ENCODE peak calls at places on chromosome 20, in seven cellular contexts. One of them, this sample, is unnamed.

GRCh38 chr20:14580426-14581074 is 243.1 kb upstream of the FLRT3 start:
- DNase-seq in D341Med: no peak
- DNase-seq in dermis blood vessel endothelial cell: no peak
- DNase-seq in T1000: no peak
- DNase-seq in anterior cingulate cortex: no peak
- DNase-seq in stimulated activated CD4-positive, alpha-beta T cell treated with anti-CD3 and anti-CD28 coated beads, TNF-alpha, amount 100 ng/mL, for 48 hours: no peak
- DNase-seq in NCI-H1092 treated with DMSO at 0.1 percent for 48 hours: peak
- DNase-seq in this sample: no peak

GRCh38 chr20:38915355-38915754 is 10.9 kb upstream of the FAM83D start:
- DNase-seq in D341Med: no peak
- DNase-seq in dermis blood vessel endothelial cell: no peak
- DNase-seq in T1000: no peak
- DNase-seq in anterior cingulate cortex: no peak
- DNase-seq in stimulated activated CD4-positive, alpha-beta T cell treated with anti-CD3 and anti-CD28 coated beads, TNF-alpha, amount 100 ng/mL, for 48 hours: no peak
- DNase-seq in NCI-H1092 treated with DMSO at 0.1 percent for 48 hours: no peak
- DNase-seq in this sample: no peak

GRCh38 chr20:6051505-6051904 is 2.4 kb downstream of the LRRN4 start:
- DNase-seq in D341Med: no peak
- DNase-seq in dermis blood vessel endothelial cell: peak
- DNase-seq in T1000: no peak
- DNase-seq in anterior cingulate cortex: no peak
- DNase-seq in stimulated activated CD4-positive, alpha-beta T cell treated with anti-CD3 and anti-CD28 coated beads, TNF-alpha, amount 100 ng/mL, for 48 hours: no peak
- DNase-seq in NCI-H1092 treated with DMSO at 0.1 percent for 48 hours: no peak
- DNase-seq in this sample: no peak

GRCh38 chr20:417801-418342 is 9.8 kb downstream of the RBCK1 start:
- DNase-seq in D341Med: no peak
- DNase-seq in dermis blood vessel endothelial cell: no peak
- DNase-seq in T1000: no peak
- DNase-seq in anterior cingulate cortex: no peak
- DNase-seq in stimulated activated CD4-positive, alpha-beta T cell treated with anti-CD3 and anti-CD28 coated beads, TNF-alpha, amount 100 ng/mL, for 48 hours: no peak
- DNase-seq in NCI-H1092 treated with DMSO at 0.1 percent for 48 hours: no peak
- DNase-seq in this sample: no peak

GRCh38 chr20:9323622-9324021 is 190.8 kb upstream of the LAMP5 start:
- DNase-seq in D341Med: no peak
- DNase-seq in dermis blood vessel endothelial cell: peak
- DNase-seq in T1000: no peak
- DNase-seq in anterior cingulate cortex: no peak
- DNase-seq in stimulated activated CD4-positive, alpha-beta T cell treated with anti-CD3 and anti-CD28 coated beads, TNF-alpha, amount 100 ng/mL, for 48 hours: no peak
- DNase-seq in NCI-H1092 treated with DMSO at 0.1 percent for 48 hours: no peak
- DNase-seq in this sample: no peak

GRCh38 chr20:43736588-43737091 is 9.8 kb upstream of the GTSF1L start:
- DNase-seq in D341Med: no peak
- DNase-seq in dermis blood vessel endothelial cell: no peak
- DNase-seq in T1000: no peak
- DNase-seq in anterior cingulate cortex: no peak
- DNase-seq in stimulated activated CD4-positive, alpha-beta T cell treated with anti-CD3 and anti-CD28 coated beads, TNF-alpha, amount 100 ng/mL, for 48 hours: no peak
- DNase-seq in NCI-H1092 treated with DMSO at 0.1 percent for 48 hours: no peak
- DNase-seq in this sample: no peak

GRCh38 chr20:23130622-23130916 is 44.4 kb upstream of the CD93 start:
- DNase-seq in D341Med: no peak
- DNase-seq in dermis blood vessel endothelial cell: no peak
- DNase-seq in T1000: no peak
- DNase-seq in anterior cingulate cortex: no peak
- DNase-seq in stimulated activated CD4-positive, alpha-beta T cell treated with anti-CD3 and anti-CD28 coated beads, TNF-alpha, amount 100 ng/mL, for 48 hours: no peak
- DNase-seq in NCI-H1092 treated with DMSO at 0.1 percent for 48 hours: no peak
- DNase-seq in this sample: no peak

GRCh38 chr20:36355469-36356171 is 49.5 kb downstream of the DLGAP4 start:
- DNase-seq in D341Med: no peak
- DNase-seq in dermis blood vessel endothelial cell: no peak
- DNase-seq in T1000: no peak
- DNase-seq in anterior cingulate cortex: no peak
- DNase-seq in stimulated activated CD4-positive, alpha-beta T cell treated with anti-CD3 and anti-CD28 coated beads, TNF-alpha, amount 100 ng/mL, for 48 hours: no peak
- DNase-seq in NCI-H1092 treated with DMSO at 0.1 percent for 48 hours: no peak
- DNase-seq in this sample: no peak

GRCh38 chr20:25047766-25048165 is 10.2 kb downstream of the ACSS1 start:
- DNase-seq in D341Med: no peak
- DNase-seq in dermis blood vessel endothelial cell: no peak
- DNase-seq in T1000: no peak
- DNase-seq in anterior cingulate cortex: no peak
- DNase-seq in stimulated activated CD4-positive, alpha-beta T cell treated with anti-CD3 and anti-CD28 coated beads, TNF-alpha, amount 100 ng/mL, for 48 hours: no peak
- DNase-seq in NCI-H1092 treated with DMSO at 0.1 percent for 48 hours: no peak
- DNase-seq in this sample: no peak

GRCh38 chr20:33460711-33461110 is 17.1 kb upstream of the SNTA1 start:
- DNase-seq in D341Med: no peak
- DNase-seq in dermis blood vessel endothelial cell: no peak
- DNase-seq in T1000: no peak
- DNase-seq in anterior cingulate cortex: no peak
- DNase-seq in stimulated activated CD4-positive, alpha-beta T cell treated with anti-CD3 and anti-CD28 coated beads, TNF-alpha, amount 100 ng/mL, for 48 hours: no peak
- DNase-seq in NCI-H1092 treated with DMSO at 0.1 percent for 48 hours: no peak
- DNase-seq in this sample: no peak

GRCh38 chr20:10715035-10715434 is 41.2 kb upstream of the JAG1 start:
- DNase-seq in D341Med: no peak
- DNase-seq in dermis blood vessel endothelial cell: peak
- DNase-seq in T1000: peak
- DNase-seq in anterior cingulate cortex: no peak
- DNase-seq in stimulated activated CD4-positive, alpha-beta T cell treated with anti-CD3 and anti-CD28 coated beads, TNF-alpha, amount 100 ng/mL, for 48 hours: no peak
- DNase-seq in NCI-H1092 treated with DMSO at 0.1 percent for 48 hours: no peak
- DNase-seq in this sample: no peak

GRCh38 chr20:1830240-1830639 is 65.0 kb upstream of the SIRPA start:
- DNase-seq in D341Med: no peak
- DNase-seq in dermis blood vessel endothelial cell: peak
- DNase-seq in T1000: peak
- DNase-seq in anterior cingulate cortex: peak
- DNase-seq in stimulated activated CD4-positive, alpha-beta T cell treated with anti-CD3 and anti-CD28 coated beads, TNF-alpha, amount 100 ng/mL, for 48 hours: no peak
- DNase-seq in NCI-H1092 treated with DMSO at 0.1 percent for 48 hours: no peak
- DNase-seq in this sample: no peak

GRCh38 chr20:44967207-44967807 is 995 bp downstream of the STK4 start:
- DNase-seq in D341Med: no peak
- DNase-seq in dermis blood vessel endothelial cell: peak
- DNase-seq in T1000: no peak
- DNase-seq in anterior cingulate cortex: no peak
- DNase-seq in stimulated activated CD4-positive, alpha-beta T cell treated with anti-CD3 and anti-CD28 coated beads, TNF-alpha, amount 100 ng/mL, for 48 hours: no peak
- DNase-seq in NCI-H1092 treated with DMSO at 0.1 percent for 48 hours: no peak
- DNase-seq in this sample: no peak

GRCh38 chr20:17611540-17612286 is 41.8 kb downstream of the DSTN start:
- DNase-seq in D341Med: no peak
- DNase-seq in dermis blood vessel endothelial cell: peak
- DNase-seq in T1000: no peak
- DNase-seq in anterior cingulate cortex: no peak
- DNase-seq in stimulated activated CD4-positive, alpha-beta T cell treated with anti-CD3 and anti-CD28 coated beads, TNF-alpha, amount 100 ng/mL, for 48 hours: no peak
- DNase-seq in NCI-H1092 treated with DMSO at 0.1 percent for 48 hours: no peak
- DNase-seq in this sample: no peak

GRCh38 chr20:41635158-41635557 is 17.0 kb upstream of the CHD6 start:
- DNase-seq in D341Med: no peak
- DNase-seq in dermis blood vessel endothelial cell: no peak
- DNase-seq in T1000: no peak
- DNase-seq in anterior cingulate cortex: no peak
- DNase-seq in stimulated activated CD4-positive, alpha-beta T cell treated with anti-CD3 and anti-CD28 coated beads, TNF-alpha, amount 100 ng/mL, for 48 hours: no peak
- DNase-seq in NCI-H1092 treated with DMSO at 0.1 percent for 48 hours: no peak
- DNase-seq in this sample: no peak

GRCh38 chr20:62696431-62696957 is 12.1 kb upstream of the NTSR1 start:
- DNase-seq in D341Med: no peak
- DNase-seq in dermis blood vessel endothelial cell: no peak
- DNase-seq in T1000: no peak
- DNase-seq in anterior cingulate cortex: no peak
- DNase-seq in stimulated activated CD4-positive, alpha-beta T cell treated with anti-CD3 and anti-CD28 coated beads, TNF-alpha, amount 100 ng/mL, for 48 hours: no peak
- DNase-seq in NCI-H1092 treated with DMSO at 0.1 percent for 48 hours: no peak
- DNase-seq in this sample: no peak

GRCh38 chr20:64077094-64077493 is 2.2 kb downstream of the RGS19 start:
- DNase-seq in D341Med: no peak
- DNase-seq in dermis blood vessel endothelial cell: no peak
- DNase-seq in T1000: no peak
- DNase-seq in anterior cingulate cortex: peak
- DNase-seq in stimulated activated CD4-positive, alpha-beta T cell treated with anti-CD3 and anti-CD28 coated beads, TNF-alpha, amount 100 ng/mL, for 48 hours: no peak
- DNase-seq in NCI-H1092 treated with DMSO at 0.1 percent for 48 hours: no peak
- DNase-seq in this sample: peak

GRCh38 chr20:32564921-32565734 is 20.0 kb downstream of the NOL4L start:
- DNase-seq in D341Med: no peak
- DNase-seq in dermis blood vessel endothelial cell: peak
- DNase-seq in T1000: no peak
- DNase-seq in anterior cingulate cortex: peak
- DNase-seq in stimulated activated CD4-positive, alpha-beta T cell treated with anti-CD3 and anti-CD28 coated beads, TNF-alpha, amount 100 ng/mL, for 48 hours: no peak
- DNase-seq in NCI-H1092 treated with DMSO at 0.1 percent for 48 hours: no peak
- DNase-seq in this sample: no peak

GRCh38 chr20:22824077-22824476 is 211.0 kb upstream of the SSTR4 start:
- DNase-seq in D341Med: no peak
- DNase-seq in dermis blood vessel endothelial cell: no peak
- DNase-seq in T1000: no peak
- DNase-seq in anterior cingulate cortex: no peak
- DNase-seq in stimulated activated CD4-positive, alpha-beta T cell treated with anti-CD3 and anti-CD28 coated beads, TNF-alpha, amount 100 ng/mL, for 48 hours: no peak
- DNase-seq in NCI-H1092 treated with DMSO at 0.1 percent for 48 hours: no peak
- DNase-seq in this sample: no peak

GRCh38 chr20:34938466-34939163 is 17.0 kb downstream of the GSS start:
- DNase-seq in D341Med: peak
- DNase-seq in dermis blood vessel endothelial cell: peak
- DNase-seq in T1000: no peak
- DNase-seq in anterior cingulate cortex: peak
- DNase-seq in stimulated activated CD4-positive, alpha-beta T cell treated with anti-CD3 and anti-CD28 coated beads, TNF-alpha, amount 100 ng/mL, for 48 hours: no peak
- DNase-seq in NCI-H1092 treated with DMSO at 0.1 percent for 48 hours: no peak
- DNase-seq in this sample: peak

GRCh38 chr20:32010666-32011065 is 428 bp downstream of the CCM2L start:
- DNase-seq in D341Med: no peak
- DNase-seq in dermis blood vessel endothelial cell: peak
- DNase-seq in T1000: no peak
- DNase-seq in anterior cingulate cortex: no peak
- DNase-seq in stimulated activated CD4-positive, alpha-beta T cell treated with anti-CD3 and anti-CD28 coated beads, TNF-alpha, amount 100 ng/mL, for 48 hours: no peak
- DNase-seq in NCI-H1092 treated with DMSO at 0.1 percent for 48 hours: no peak
- DNase-seq in this sample: no peak

GRCh38 chr20:17558154-17558940 is 11.5 kb upstream of the DSTN start:
- DNase-seq in D341Med: no peak
- DNase-seq in dermis blood vessel endothelial cell: peak
- DNase-seq in T1000: peak
- DNase-seq in anterior cingulate cortex: no peak
- DNase-seq in stimulated activated CD4-positive, alpha-beta T cell treated with anti-CD3 and anti-CD28 coated beads, TNF-alpha, amount 100 ng/mL, for 48 hours: no peak
- DNase-seq in NCI-H1092 treated with DMSO at 0.1 percent for 48 hours: no peak
- DNase-seq in this sample: no peak

GRCh38 chr20:55269913-55270312 is 735.4 kb downstream of the CBLN4 start:
- DNase-seq in D341Med: no peak
- DNase-seq in dermis blood vessel endothelial cell: no peak
- DNase-seq in T1000: peak
- DNase-seq in anterior cingulate cortex: no peak
- DNase-seq in stimulated activated CD4-positive, alpha-beta T cell treated with anti-CD3 and anti-CD28 coated beads, TNF-alpha, amount 100 ng/mL, for 48 hours: no peak
- DNase-seq in NCI-H1092 treated with DMSO at 0.1 percent for 48 hours: no peak
- DNase-seq in this sample: no peak

GRCh38 chr20:25525857-25526256 is 59.5 kb downstream of the NINL start:
- DNase-seq in D341Med: no peak
- DNase-seq in dermis blood vessel endothelial cell: no peak
- DNase-seq in T1000: peak
- DNase-seq in anterior cingulate cortex: no peak
- DNase-seq in stimulated activated CD4-positive, alpha-beta T cell treated with anti-CD3 and anti-CD28 coated beads, TNF-alpha, amount 100 ng/mL, for 48 hours: no peak
- DNase-seq in NCI-H1092 treated with DMSO at 0.1 percent for 48 hours: no peak
- DNase-seq in this sample: no peak

GRCh38 chr20:38110525-38111178 is 54.4 kb downstream of the TGM2 start:
- DNase-seq in D341Med: no peak
- DNase-seq in dermis blood vessel endothelial cell: no peak
- DNase-seq in T1000: no peak
- DNase-seq in anterior cingulate cortex: no peak
- DNase-seq in stimulated activated CD4-positive, alpha-beta T cell treated with anti-CD3 and anti-CD28 coated beads, TNF-alpha, amount 100 ng/mL, for 48 hours: no peak
- DNase-seq in NCI-H1092 treated with DMSO at 0.1 percent for 48 hours: no peak
- DNase-seq in this sample: no peak

GRCh38 chr20:37697314-37697713 is 3.5 kb downstream of the CTNNBL1 start:
- DNase-seq in D341Med: no peak
- DNase-seq in dermis blood vessel endothelial cell: no peak
- DNase-seq in T1000: no peak
- DNase-seq in anterior cingulate cortex: no peak
- DNase-seq in stimulated activated CD4-positive, alpha-beta T cell treated with anti-CD3 and anti-CD28 coated beads, TNF-alpha, amount 100 ng/mL, for 48 hours: no peak
- DNase-seq in NCI-H1092 treated with DMSO at 0.1 percent for 48 hours: no peak
- DNase-seq in this sample: no peak

GRCh38 chr20:54195483-54196472 is 12.1 kb upstream of the PFDN4 start:
- DNase-seq in D341Med: no peak
- DNase-seq in dermis blood vessel endothelial cell: no peak
- DNase-seq in T1000: no peak
- DNase-seq in anterior cingulate cortex: no peak
- DNase-seq in stimulated activated CD4-positive, alpha-beta T cell treated with anti-CD3 and anti-CD28 coated beads, TNF-alpha, amount 100 ng/mL, for 48 hours: no peak
- DNase-seq in NCI-H1092 treated with DMSO at 0.1 percent for 48 hours: no peak
- DNase-seq in this sample: no peak

GRCh38 chr20:46004813-46005505 is 3.7 kb upstream of the MMP9 start:
- DNase-seq in D341Med: no peak
- DNase-seq in dermis blood vessel endothelial cell: no peak
- DNase-seq in T1000: no peak
- DNase-seq in anterior cingulate cortex: peak
- DNase-seq in stimulated activated CD4-positive, alpha-beta T cell treated with anti-CD3 and anti-CD28 coated beads, TNF-alpha, amount 100 ng/mL, for 48 hours: no peak
- DNase-seq in NCI-H1092 treated with DMSO at 0.1 percent for 48 hours: no peak
- DNase-seq in this sample: peak

GRCh38 chr20:49285233-49285668 is 7.4 kb upstream of the ZNFX1 start:
- DNase-seq in D341Med: no peak
- DNase-seq in dermis blood vessel endothelial cell: no peak
- DNase-seq in T1000: no peak
- DNase-seq in anterior cingulate cortex: no peak
- DNase-seq in stimulated activated CD4-positive, alpha-beta T cell treated with anti-CD3 and anti-CD28 coated beads, TNF-alpha, amount 100 ng/mL, for 48 hours: no peak
- DNase-seq in NCI-H1092 treated with DMSO at 0.1 percent for 48 hours: no peak
- DNase-seq in this sample: no peak

GRCh38 chr20:62356948-62357667 is 10.0 kb downstream of the LAMA5 start:
- DNase-seq in D341Med: no peak
- DNase-seq in dermis blood vessel endothelial cell: peak
- DNase-seq in T1000: peak
- DNase-seq in anterior cingulate cortex: no peak
- DNase-seq in stimulated activated CD4-positive, alpha-beta T cell treated with anti-CD3 and anti-CD28 coated beads, TNF-alpha, amount 100 ng/mL, for 48 hours: no peak
- DNase-seq in NCI-H1092 treated with DMSO at 0.1 percent for 48 hours: no peak
- DNase-seq in this sample: peak

GRCh38 chr20:18395544-18395943 is 71.3 kb downstream of the DZANK1 start:
- DNase-seq in D341Med: no peak
- DNase-seq in dermis blood vessel endothelial cell: no peak
- DNase-seq in T1000: no peak
- DNase-seq in anterior cingulate cortex: no peak
- DNase-seq in stimulated activated CD4-positive, alpha-beta T cell treated with anti-CD3 and anti-CD28 coated beads, TNF-alpha, amount 100 ng/mL, for 48 hours: no peak
- DNase-seq in NCI-H1092 treated with DMSO at 0.1 percent for 48 hours: no peak
- DNase-seq in this sample: no peak

GRCh38 chr20:34262488-34263288 is 21.5 kb downstream of the ASIP start:
- DNase-seq in D341Med: no peak
- DNase-seq in dermis blood vessel endothelial cell: peak
- DNase-seq in T1000: no peak
- DNase-seq in anterior cingulate cortex: no peak
- DNase-seq in stimulated activated CD4-positive, alpha-beta T cell treated with anti-CD3 and anti-CD28 coated beads, TNF-alpha, amount 100 ng/mL, for 48 hours: no peak
- DNase-seq in NCI-H1092 treated with DMSO at 0.1 percent for 48 hours: no peak
- DNase-seq in this sample: no peak

GRCh38 chr20:3752386-3752759 is 15.2 kb downstream of the ADISSP start:
- DNase-seq in D341Med: no peak
- DNase-seq in dermis blood vessel endothelial cell: no peak
- DNase-seq in T1000: no peak
- DNase-seq in anterior cingulate cortex: no peak
- DNase-seq in stimulated activated CD4-positive, alpha-beta T cell treated with anti-CD3 and anti-CD28 coated beads, TNF-alpha, amount 100 ng/mL, for 48 hours: no peak
- DNase-seq in NCI-H1092 treated with DMSO at 0.1 percent for 48 hours: no peak
- DNase-seq in this sample: no peak

GRCh38 chr20:58575776-58576589 is 60.8 kb upstream of the APCDD1L start:
- DNase-seq in D341Med: no peak
- DNase-seq in dermis blood vessel endothelial cell: no peak
- DNase-seq in T1000: no peak
- DNase-seq in anterior cingulate cortex: no peak
- DNase-seq in stimulated activated CD4-positive, alpha-beta T cell treated with anti-CD3 and anti-CD28 coated beads, TNF-alpha, amount 100 ng/mL, for 48 hours: no peak
- DNase-seq in NCI-H1092 treated with DMSO at 0.1 percent for 48 hours: no peak
- DNase-seq in this sample: no peak

GRCh38 chr20:33177866-33178265 is 9.9 kb downstream of the BPIFA2 start:
- DNase-seq in D341Med: no peak
- DNase-seq in dermis blood vessel endothelial cell: no peak
- DNase-seq in T1000: no peak
- DNase-seq in anterior cingulate cortex: no peak
- DNase-seq in stimulated activated CD4-positive, alpha-beta T cell treated with anti-CD3 and anti-CD28 coated beads, TNF-alpha, amount 100 ng/mL, for 48 hours: no peak
- DNase-seq in NCI-H1092 treated with DMSO at 0.1 percent for 48 hours: peak
- DNase-seq in this sample: no peak

GRCh38 chr20:36967636-36968035 is 16.1 kb upstream of the SAMHD1 start:
- DNase-seq in D341Med: no peak
- DNase-seq in dermis blood vessel endothelial cell: no peak
- DNase-seq in T1000: no peak
- DNase-seq in anterior cingulate cortex: no peak
- DNase-seq in stimulated activated CD4-positive, alpha-beta T cell treated with anti-CD3 and anti-CD28 coated beads, TNF-alpha, amount 100 ng/mL, for 48 hours: no peak
- DNase-seq in NCI-H1092 treated with DMSO at 0.1 percent for 48 hours: no peak
- DNase-seq in this sample: no peak

GRCh38 chr20:53865905-53866786 is 204.2 kb downstream of the BCAS1 start:
- DNase-seq in D341Med: no peak
- DNase-seq in dermis blood vessel endothelial cell: peak
- DNase-seq in T1000: peak
- DNase-seq in anterior cingulate cortex: peak
- DNase-seq in stimulated activated CD4-positive, alpha-beta T cell treated with anti-CD3 and anti-CD28 coated beads, TNF-alpha, amount 100 ng/mL, for 48 hours: no peak
- DNase-seq in NCI-H1092 treated with DMSO at 0.1 percent for 48 hours: peak
- DNase-seq in this sample: no peak

This sample was measured in CMK.